ENCODE peak calls at places on chromosomes 5 and 9, in seven cellular contexts. O, E, F, Y, A, X and L are unnamed samples.
A peak's percentile ranks its signal among the peaks of the same experiment; 100 is the strongest.

GRCh38 chr5:173238312-173239232 is 3.6 kb upstream of the NKX2-5 start:
- DNase-seq in O (no peak), E (no peak), F (no peak), Y (no peak), A (no peak), X (no peak), L (no peak)

GRCh38 chr5:151819830-151820229 is 48.1 kb downstream of the G3BP1 start:
- DNase-seq in O (no peak), E (no peak), F (no peak), Y (no peak), A (peak; percentile 26), X (no peak), L (no peak)

GRCh38 chr5:110073534-110073933 is 383.8 kb downstream of the MAN2A1 start:
- DNase-seq in O (no peak), E (no peak), F (no peak), Y (no peak), A (no peak), X (no peak), L (no peak)

GRCh38 chr9:136318769-136319241 is 8.5 kb upstream of the GPSM1 start:
- DNase-seq in O (no peak), E (no peak), F (no peak), Y (no peak), A (no peak), X (no peak), L (no peak)

GRCh38 chr9:135944444-135945252 is 16.5 kb downstream of the UBAC1 start:
- DNase-seq in O (no peak), E (no peak), F (no peak), Y (no peak), A (no peak), X (no peak), L (no peak)

GRCh38 chr5:149262315-149262714 is 9.3 kb upstream of the AFAP1L1 start:
- DNase-seq in O (no peak), E (no peak), F (no peak), Y (no peak), A (no peak), X (peak; percentile 28), L (no peak)

GRCh38 chr5:35009657-35010056 is 38.1 kb downstream of the AGXT2 start:
- DNase-seq in O (no peak), E (no peak), F (no peak), Y (no peak), A (no peak), X (no peak), L (no peak)

GRCh38 chr9:128406848-128407391 is 13.7 kb upstream of the CERCAM start:
- DNase-seq in O (no peak), E (no peak), F (no peak), Y (no peak), A (no peak), X (no peak), L (no peak)

GRCh38 chr9:16809912-16810610 is 60.4 kb downstream of the BNC2 start:
- DNase-seq in O (no peak), E (no peak), F (no peak), Y (no peak), A (no peak), X (peak; percentile 13), L (peak; percentile 81)

GRCh38 chr5:145718956-145719355 is 116.2 kb downstream of the PRELID2 start:
- DNase-seq in O (no peak), E (no peak), F (no peak), Y (no peak), A (peak; percentile 30), X (peak; percentile 6), L (no peak)

GRCh38 chr9:128787583-128788156 is 617 bp downstream of the TBC1D13 start:
- DNase-seq in O (no peak), E (no peak), F (no peak), Y (no peak), A (peak; percentile 16), X (peak; percentile 5), L (no peak)

GRCh38 chr9:37152365-37152764 is 32.0 kb downstream of the ZCCHC7 start:
- DNase-seq in O (no peak), E (no peak), F (no peak), Y (no peak), A (no peak), X (no peak), L (no peak)

GRCh38 chr9:117488659-117489058 is 73.8 kb upstream of the ASTN2 start:
- DNase-seq in O (no peak), E (no peak), F (no peak), Y (no peak), A (no peak), X (no peak), L (no peak)

GRCh38 chr9:99605016-99605743 is 216.5 kb upstream of the NR4A3 start:
- DNase-seq in O (no peak), E (no peak), F (no peak), Y (no peak), A (no peak), X (no peak), L (peak; percentile 32)

GRCh38 chr9:112867275-112867991 is 23.2 kb downstream of the SLC46A2 start:
- DNase-seq in O (no peak), E (no peak), F (no peak), Y (no peak), A (peak; percentile 36), X (peak; percentile 90), L (no peak)

GRCh38 chr5:127838661-127839060 is 135.5 kb downstream of the CCDC192 start:
- DNase-seq in O (no peak), E (no peak), F (peak; percentile 3), Y (no peak), A (no peak), X (peak; percentile 36), L (no peak)

GRCh38 chr9:111661150-111661801 is at the start of gene GNG10:
- DNase-seq in O (peak; percentile 87), E (peak; percentile 12), F (peak; percentile 7), Y (peak; percentile 69), A (peak; percentile 35), X (peak; percentile 51), L (peak; percentile 73)

GRCh38 chr9:104276709-104277245 is 182.7 kb downstream of the SMC2 start:
- DNase-seq in O (no peak), E (no peak), F (no peak), Y (no peak), A (no peak), X (peak; percentile 58), L (no peak)

GRCh38 chr9:113634597-113635515 is 171.3 kb downstream of the RGS3 start:
- DNase-seq in O (peak; percentile 19), E (no peak), F (no peak), Y (no peak), A (peak; percentile 51), X (no peak), L (no peak)

GRCh38 chr5:162990856-162991497 is 446.4 kb upstream of the CCNG1 start:
- DNase-seq in O (no peak), E (no peak), F (no peak), Y (no peak), A (no peak), X (no peak), L (no peak)